ENCODE peak calls at places on chromosomes 16 and 17, in five cellular contexts. V is uterus; B is CD8-positive, alpha-beta memory T cell; T is neuronal stem cell; F is colonic mucosa. A is an unnamed sample.

GRCh38 chr17:40499551-40500189 is 1.8 kb downstream of the TNS4 start:
- DNase-seq in F (peak; percentile 95), B (no peak), T (no peak), V (peak; percentile 89), A (no peak)

GRCh38 chr16:47460301-47460754 is 535 bp downstream of the ITFG1 start:
- DNase-seq in B (no peak), V (no peak), T (no peak), F (no peak), A (no peak)

GRCh38 chr17:4901648-4902344 is 1.1 kb downstream of the CHRNE start:
- DNase-seq in V (no peak), F (peak; percentile 76), B (no peak), T (no peak), A (no peak)

GRCh38 chr16:20023190-20023589 is 50.5 kb downstream of the GPR139 start:
- DNase-seq in B (no peak), T (peak; percentile 55), F (no peak), V (no peak), A (peak; percentile 55)

GRCh38 chr16:76797457-76797856 is 393.5 kb upstream of the MON1B start:
- DNase-seq in F (no peak), V (no peak), B (no peak), T (no peak), A (no peak)

GRCh38 chr17:9982159-9982558 is 77.1 kb upstream of the RCVRN start:
- DNase-seq in B (no peak), T (no peak), F (no peak), V (no peak), A (peak; percentile 70)

GRCh38 chr16:51155901-51156810 is 5.1 kb upstream of the SALL1 start:
- DNase-seq in B (no peak), T (no peak), F (no peak), V (peak; percentile 57), A (no peak)

GRCh38 chr17:43891851-43892671 is 15.3 kb downstream of the MPP2 start:
- DNase-seq in V (no peak), B (no peak), F (no peak), T (no peak), A (no peak)

GRCh38 chr17:57788710-57789109 is 43.6 kb upstream of the CCDC182 start:
- DNase-seq in T (no peak), V (no peak), F (no peak), B (no peak), A (no peak)
- H3K4me3 ChIP-seq in T (no peak overlapping the region), V (no peak overlapping the region), F (no peak overlapping the region), B (no peak overlapping the region), A (no peak overlapping the region)

GRCh38 chr16:17343028-17343427 is 127.7 kb downstream of the XYLT1 start:
- DNase-seq in F (no peak), V (no peak), T (no peak), B (peak; percentile 19), A (no peak)

GRCh38 chr16:17343729-17344128 is 127.0 kb downstream of the XYLT1 start:
- DNase-seq in V (no peak), F (no peak), T (no peak), B (no peak), A (no peak)

GRCh38 chr16:17346441-17346773 is 124.4 kb downstream of the XYLT1 start:
- DNase-seq in F (no peak), V (no peak), T (no peak), B (no peak), A (no peak)

GRCh38 chr16:17346774-17347569 is 123.8 kb downstream of the XYLT1 start:
- DNase-seq in B (no peak), F (peak; percentile 84), T (no peak), V (no peak), A (no peak)

DNA sequence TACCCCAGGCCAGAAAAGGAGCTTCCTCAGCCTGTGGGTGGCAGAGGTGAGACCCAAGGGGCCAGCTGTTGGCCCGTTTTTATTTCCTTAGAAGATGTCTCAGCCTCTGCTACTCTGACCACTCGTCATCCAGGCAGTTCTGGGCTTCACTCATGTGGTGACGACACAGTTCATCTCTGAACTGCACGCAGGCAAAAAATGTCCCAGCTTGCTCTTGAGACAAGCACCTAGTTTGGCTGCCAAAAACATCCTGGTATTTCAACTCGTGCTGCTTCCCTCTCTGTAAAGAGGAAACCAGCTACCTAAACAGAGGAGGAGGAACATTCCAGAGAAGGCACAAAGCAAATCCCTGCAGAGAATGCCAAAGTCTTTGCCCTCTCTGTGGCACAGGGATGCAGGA is 125.7 kb downstream of the XYLT1 start:
- DNase-seq in T (no peak), F (no peak), B (no peak), V (peak; percentile 82), A (no peak)
- H3K4me1 ChIP-seq in T (no peaks in the 10 kb centered on the region), F (peaks cover 10% of the 10 kb centered on the region), B (peaks cover 76% of the 10 kb centered on the region), V (no peaks in the 10 kb centered on the region), A (peaks cover 11% of the 10 kb centered on the region)

GRCh38 chr16:31568577-31569359 is 41.1 kb downstream of the AHSP start:
- DNase-seq in T (no peak), B (no peak), V (peak; percentile 28), F (peak; percentile 20), A (no peak)
- H3K4me3 ChIP-seq in T (no peak overlapping the region), B (no peak overlapping the region), V (peak overlapping the region; percentile 4), F (peak overlapping the region; percentile 13), A (no peak overlapping the region)

DNA sequence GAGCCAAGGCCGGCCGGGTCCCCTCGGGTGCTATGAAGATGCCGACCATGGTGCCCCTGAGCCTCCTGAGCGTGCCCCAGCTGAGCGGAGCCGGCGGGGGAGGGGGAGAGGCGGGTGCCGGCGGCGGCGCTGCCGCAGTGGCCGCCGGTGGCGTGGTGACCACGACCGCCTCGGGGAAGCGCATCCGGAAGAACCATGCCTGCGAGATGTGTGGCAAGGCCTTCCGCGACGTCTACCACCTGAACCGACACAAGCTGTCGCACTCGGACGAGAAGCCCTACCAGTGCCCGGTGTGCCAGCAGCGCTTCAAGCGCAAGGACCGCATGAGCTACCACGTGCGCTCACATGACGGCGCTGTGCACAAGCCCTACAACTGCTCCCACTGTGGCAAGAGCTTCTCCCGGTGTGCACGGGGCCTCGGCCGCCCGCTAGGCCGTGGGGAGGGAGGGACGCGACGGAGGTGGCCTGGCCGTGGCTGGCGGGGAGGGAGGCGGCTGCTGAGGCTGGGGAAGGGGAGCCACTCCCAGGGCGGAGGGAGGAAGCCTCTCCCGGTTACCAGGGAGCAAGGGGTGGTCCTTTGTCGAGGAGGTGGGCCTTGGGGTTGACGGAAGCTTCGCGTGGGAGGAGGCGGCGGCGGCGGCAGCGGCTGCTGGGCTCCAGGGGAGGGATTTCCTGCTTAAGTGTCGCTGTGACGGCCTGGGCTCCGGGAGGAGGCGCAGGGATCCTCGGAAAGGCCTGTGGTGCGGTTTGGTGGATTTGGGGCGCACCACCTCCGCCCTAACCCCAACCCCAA is 1.3 kb downstream of the MAZ start:
- DNase-seq in T (peak; percentile 77), B (peak; percentile 83), F (peak; percentile 95), V (peak; percentile 89), A (peak; percentile 94)
- H3K4me1 ChIP-seq in T (peaks cover 37% of the 10 kb centered on the region), B (peaks cover 48% of the 10 kb centered on the region), F (peaks cover 29% of the 10 kb centered on the region), V (peaks cover 11% of the 10 kb centered on the region), A (peaks cover 73% of the 10 kb centered on the region)

DNA sequence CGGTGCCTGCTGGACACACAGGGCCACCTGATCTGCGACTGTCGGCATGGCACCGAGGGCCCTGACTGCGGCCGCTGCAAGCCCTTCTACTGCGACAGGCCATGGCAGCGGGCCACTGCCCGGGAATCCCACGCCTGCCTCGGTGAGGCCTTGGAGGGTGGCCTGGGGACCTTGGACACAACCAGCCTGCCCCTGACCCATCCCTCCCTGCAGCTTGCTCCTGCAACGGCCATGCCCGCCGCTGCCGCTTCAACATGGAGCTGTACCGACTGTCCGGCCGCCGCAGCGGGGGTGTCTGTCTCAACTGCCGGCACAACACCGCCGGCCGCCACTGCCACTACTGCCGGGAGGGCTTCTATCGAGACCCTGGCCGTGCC is 1.4 kb downstream of the NTN3 start:
- DNase-seq in V (no peak), F (no peak), T (no peak), B (no peak), A (no peak)
- H3K4me3 ChIP-seq in V (no peak overlapping the region), F (no peak overlapping the region), T (no peak overlapping the region), B (no peak overlapping the region), A (peak overlapping the region; percentile 100)

GRCh38 chr16:57629516-57630401 is 1.3 kb downstream of the ADGRG1 start:
- DNase-seq in T (no peak), V (no peak), B (no peak), F (no peak), A (no peak)
- H3K4me1 ChIP-seq in T (peaks cover 33% of the 10 kb centered on the region), V (peaks cover 5% of the 10 kb centered on the region), B (peaks cover 4% of the 10 kb centered on the region), F (peaks cover 2% of the 10 kb centered on the region), A (no peaks in the 10 kb centered on the region)

DNA sequence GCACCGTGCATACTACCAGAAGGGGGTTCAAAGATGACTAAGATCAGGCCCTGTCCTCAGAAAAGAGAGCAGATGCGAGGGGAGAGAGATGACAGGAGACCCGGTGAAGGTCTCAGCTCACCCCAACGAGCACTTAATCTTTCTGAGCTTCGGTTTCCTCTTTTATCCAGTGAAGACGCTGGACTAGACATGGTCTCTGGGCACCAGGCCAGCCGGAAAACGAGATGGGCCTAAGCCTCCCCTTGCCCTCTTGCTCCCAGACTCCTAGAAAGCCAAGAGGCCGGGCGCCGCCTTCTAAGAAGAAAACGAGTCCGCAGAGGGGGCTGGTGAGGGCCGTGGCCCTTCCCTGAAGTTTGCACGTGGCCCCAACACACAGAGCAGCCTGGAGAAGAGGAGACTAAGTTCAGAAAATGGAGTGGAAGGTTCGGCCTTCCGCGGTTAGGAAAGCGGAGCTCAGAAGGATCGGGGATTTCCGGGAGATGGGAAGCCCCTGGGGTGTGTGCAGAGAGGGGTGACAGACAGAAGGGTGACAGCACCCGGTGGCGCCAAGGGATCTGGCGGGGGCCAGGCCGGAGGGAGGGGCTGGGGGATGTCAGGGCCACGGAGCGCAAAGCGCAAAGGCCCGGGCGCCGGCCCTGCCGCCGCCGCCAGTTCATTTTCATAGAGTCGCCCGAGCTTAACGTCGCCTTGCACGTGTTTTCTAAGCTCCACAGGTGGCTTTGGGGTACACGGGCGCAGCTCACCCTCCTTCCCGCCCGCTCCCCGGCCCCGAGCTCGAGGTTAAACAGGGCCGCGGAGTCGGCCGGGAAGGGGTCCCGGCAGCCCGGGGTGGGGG is 42.1 kb upstream of the BHLHA9 start:
- DNase-seq in F (peak; percentile 74), V (no peak), T (no peak), B (peak; percentile 43), A (peak; percentile 94)
- H3K4me3 ChIP-seq in F (peak overlapping the region; percentile 71), V (peak overlapping the region; percentile 11), T (no peak overlapping the region), B (no peak overlapping the region), A (peak overlapping the region; percentile 82)

DNA sequence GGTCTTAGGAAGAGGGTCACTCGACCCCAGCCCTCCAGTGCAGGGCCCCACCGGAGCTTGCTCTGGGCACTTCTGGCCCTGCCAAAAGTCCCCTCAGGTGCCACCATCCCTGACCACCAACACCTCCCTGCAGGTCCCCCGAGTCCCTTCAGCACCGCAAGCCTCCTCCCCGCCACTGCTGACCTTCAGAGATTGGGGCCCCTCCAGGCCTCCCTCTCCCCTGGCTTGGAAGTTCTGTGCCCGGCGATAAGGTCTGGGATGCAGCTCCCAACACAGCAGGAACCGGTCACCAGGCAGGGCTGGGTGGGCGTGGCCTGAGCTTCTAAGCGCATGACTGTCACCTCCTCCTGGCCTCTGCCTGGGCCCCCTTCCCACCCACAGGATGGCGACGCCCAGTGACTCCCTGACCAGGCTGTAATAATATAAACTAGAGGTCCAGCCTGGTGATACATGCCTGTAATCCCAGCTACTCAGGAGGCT is 11.2 kb downstream of the PIEZO1 start:
- DNase-seq in T (no peak), F (peak; percentile 63), B (no peak), V (no peak), A (no peak)
- H3K4me1 ChIP-seq in T (peaks cover 38% of the 10 kb centered on the region), F (peaks cover 27% of the 10 kb centered on the region), B (peaks cover 34% of the 10 kb centered on the region), V (peaks cover 2% of the 10 kb centered on the region), A (peaks cover 12% of the 10 kb centered on the region)

A was measured in Karpas-422.